ENCODE peak calls at places on chromosome 10, in six cellular contexts. One of them, this sample, is unnamed. For H3K9me3, the result is how much of the 10 kb centered on the place peaks cover.

GRCh38 chr10:5570979-5571810 is 46.4 kb downstream of the CALML3 start:
- DNase-seq in neuronal stem cell: no peak
- DNase-seq in IMR-90: no peak
- DNase-seq in mesenchymal stem cell: no peak
- DNase-seq in H9: no peak
- DNase-seq in H1: no peak
- DNase-seq in this sample: no peak

GRCh38 chr10:129534826-129535225 is 67.8 kb downstream of the MGMT start:
- DNase-seq in mesenchymal stem cell: no peak
- DNase-seq in IMR-90: no peak
- DNase-seq in neuronal stem cell: no peak
- DNase-seq in H1: no peak
- DNase-seq in H9: no peak
- DNase-seq in this sample: no peak

GRCh38 chr10:122102867-122103525 is 114.0 kb downstream of the TACC2 start:
- DNase-seq in neuronal stem cell: no peak
- DNase-seq in IMR-90: peak
- DNase-seq in H1: no peak
- DNase-seq in mesenchymal stem cell: no peak
- DNase-seq in H9: no peak
- DNase-seq in this sample: no peak

GRCh38 chr10:78982726-78983125 is 86.0 kb upstream of the ZMIZ1 start:
- DNase-seq in IMR-90: no peak
- DNase-seq in H1: no peak
- DNase-seq in mesenchymal stem cell: no peak
- DNase-seq in neuronal stem cell: no peak
- DNase-seq in H9: no peak
- DNase-seq in this sample: no peak

GRCh38 chr10:60236869-60237524 is 152.7 kb downstream of the ANK3 start:
- DNase-seq in neuronal stem cell: no peak
- DNase-seq in H1: no peak
- DNase-seq in IMR-90: no peak
- DNase-seq in H9: no peak
- DNase-seq in mesenchymal stem cell: no peak
- DNase-seq in this sample: peak

GRCh38 chr10:112955736-112956421 is 5.8 kb downstream of the TCF7L2 start:
- DNase-seq in H9: no peak
- DNase-seq in IMR-90: peak
- DNase-seq in neuronal stem cell: no peak
- DNase-seq in H1: no peak
- DNase-seq in mesenchymal stem cell: peak
- DNase-seq in this sample: peak

GRCh38 chr10:133143200-133143533 is 16.9 kb upstream of the KNDC1 start:
- DNase-seq in H1: no peak
- DNase-seq in H9: peak
- DNase-seq in mesenchymal stem cell: no peak
- DNase-seq in neuronal stem cell: no peak
- DNase-seq in IMR-90: no peak
- DNase-seq in this sample: no peak

GRCh38 chr10:67936416-67936815 is 52.0 kb downstream of the SIRT1 start:
- DNase-seq in H9: no peak
- DNase-seq in IMR-90: peak
- DNase-seq in H1: no peak
- DNase-seq in mesenchymal stem cell: no peak
- DNase-seq in neuronal stem cell: no peak
- DNase-seq in this sample: peak

GRCh38 chr10:102648889-102649752 is 4.8 kb downstream of the TRIM8 start:
- DNase-seq in H1: no peak
- DNase-seq in IMR-90: no peak
- DNase-seq in H9: no peak
- DNase-seq in neuronal stem cell: peak
- DNase-seq in mesenchymal stem cell: no peak
- DNase-seq in this sample: no peak

GRCh38 chr10:99698504-99699080 is 33.3 kb downstream of the COX15 start:
- DNase-seq in IMR-90: no peak
- DNase-seq in H9: no peak
- DNase-seq in mesenchymal stem cell: no peak
- DNase-seq in neuronal stem cell: no peak
- DNase-seq in H1: no peak
- DNase-seq in this sample: no peak

GRCh38 chr10:103692421-103693069 is 162.8 kb downstream of the SH3PXD2A start:
- DNase-seq in IMR-90: no peak
- DNase-seq in H1: no peak
- DNase-seq in neuronal stem cell: no peak
- DNase-seq in H9: peak
- DNase-seq in mesenchymal stem cell: no peak
- DNase-seq in this sample: no peak

GRCh38 chr10:87640043-87640442 is 19.6 kb upstream of the PAPSS2 start:
- DNase-seq in IMR-90: peak
- DNase-seq in H1: no peak
- DNase-seq in neuronal stem cell: no peak
- DNase-seq in mesenchymal stem cell: no peak
- DNase-seq in H9: no peak
- DNase-seq in this sample: no peak

GRCh38 chr10:35347088-35347487 is 10.8 kb downstream of the CCNY start:
- DNase-seq in IMR-90: no peak
- DNase-seq in H9: no peak
- DNase-seq in neuronal stem cell: no peak
- DNase-seq in H1: no peak
- DNase-seq in mesenchymal stem cell: no peak
- DNase-seq in this sample: no peak

GRCh38 chr10:117165557-117166419 is 27.7 kb upstream of the VAX1 start:
- DNase-seq in H1: peak
- DNase-seq in H9: peak
- DNase-seq in neuronal stem cell: peak
- DNase-seq in mesenchymal stem cell: peak
- DNase-seq in IMR-90: peak
- DNase-seq in this sample: peak

GRCh38 chr10:119441921-119442757 is 100.4 kb downstream of the RGS10 start:
- DNase-seq in mesenchymal stem cell: no peak
- DNase-seq in neuronal stem cell: no peak
- DNase-seq in H1: no peak
- DNase-seq in H9: no peak
- DNase-seq in IMR-90: no peak
- DNase-seq in this sample: no peak

GRCh38 chr10:131676046-131676445 is 224.8 kb upstream of the PPP2R2D start:
- DNase-seq in mesenchymal stem cell: no peak
- DNase-seq in H1: no peak
- DNase-seq in H9: no peak
- DNase-seq in neuronal stem cell: no peak
- DNase-seq in IMR-90: no peak
- DNase-seq in this sample: no peak

GRCh38 chr10:131677671-131678070 is 223.1 kb upstream of the PPP2R2D start:
- DNase-seq in H9: peak
- DNase-seq in H1: no peak
- DNase-seq in neuronal stem cell: no peak
- DNase-seq in mesenchymal stem cell: no peak
- DNase-seq in IMR-90: no peak
- DNase-seq in this sample: no peak

GRCh38 chr10:131675104-131675503 is 225.7 kb upstream of the PPP2R2D start:
- DNase-seq in neuronal stem cell: no peak
- DNase-seq in IMR-90: no peak
- DNase-seq in H1: no peak
- DNase-seq in H9: no peak
- DNase-seq in mesenchymal stem cell: no peak
- DNase-seq in this sample: no peak

GRCh38 chr10:131676971-131677421 is 223.8 kb upstream of the PPP2R2D start:
- DNase-seq in neuronal stem cell: peak
- DNase-seq in H1: peak
- DNase-seq in H9: peak
- DNase-seq in mesenchymal stem cell: no peak
- DNase-seq in IMR-90: no peak
- DNase-seq in this sample: no peak

DNA sequence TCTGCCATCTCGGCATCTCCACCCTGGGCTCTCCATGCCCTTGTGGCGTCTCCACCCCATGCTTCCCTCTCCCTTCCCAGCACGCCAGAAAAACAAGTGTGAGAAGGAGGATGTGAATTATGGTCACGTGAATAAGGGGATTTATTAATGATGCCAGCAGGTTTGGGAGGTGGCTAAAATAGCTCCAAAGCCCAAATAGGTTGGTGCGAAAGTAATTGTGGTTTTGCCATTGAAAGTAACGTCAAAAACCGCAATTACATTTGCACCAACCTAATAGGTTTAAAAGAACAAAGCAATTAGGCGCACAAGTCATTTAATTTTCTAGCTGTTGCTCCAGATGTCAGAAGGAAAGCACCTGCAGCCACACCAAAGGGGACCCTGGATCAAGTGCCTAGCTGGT is 224.4 kb upstream of the PPP2R2D start:
- DNase-seq in H9: no peak
- DNase-seq in H1: no peak
- DNase-seq in IMR-90: no peak
- DNase-seq in mesenchymal stem cell: no peak
- DNase-seq in neuronal stem cell: no peak
- DNase-seq in this sample: no peak
- H2AK5ac ChIP-seq in H9: no peak
- H2AK5ac ChIP-seq in H1: peak
- H2AK5ac ChIP-seq in IMR-90: no peak
- H2AK5ac ChIP-seq in mesenchymal stem cell: no peak
- H2AK5ac ChIP-seq in neuronal stem cell: peak
- H2AK5ac ChIP-seq in this sample: no peak

DNA sequence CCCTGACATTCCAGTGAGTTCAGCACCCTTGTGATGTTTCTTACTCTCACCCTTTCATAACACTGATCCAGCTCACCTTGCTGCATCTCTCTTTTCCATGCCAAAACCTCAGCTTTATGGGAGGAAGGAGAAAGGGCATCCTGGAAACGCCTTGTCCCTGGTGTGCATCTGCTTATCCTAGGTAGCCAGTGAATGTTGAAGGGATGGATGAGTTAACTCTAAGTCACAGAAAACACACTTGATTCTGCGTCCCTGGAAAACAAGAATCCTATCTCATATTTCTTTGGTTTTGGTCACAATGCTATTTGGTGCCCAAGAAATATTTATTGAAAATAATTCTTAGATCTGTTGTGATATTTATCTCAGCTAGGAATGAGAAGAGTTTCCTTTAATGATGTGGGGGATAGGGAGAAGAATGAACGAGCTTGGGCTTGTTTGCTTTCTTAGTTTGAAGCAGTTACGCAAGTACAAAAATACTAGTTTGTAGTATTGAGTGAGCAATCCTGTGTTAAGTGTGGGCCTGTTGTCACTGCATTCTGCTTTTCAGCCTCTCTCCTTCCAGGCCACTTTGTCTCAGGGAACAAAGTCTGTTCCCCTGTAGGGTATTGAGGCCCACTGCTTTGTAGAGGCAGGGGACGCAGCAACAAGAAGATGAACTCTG is 126.5 kb downstream of the ARID5B start:
- DNase-seq in IMR-90: peak
- DNase-seq in neuronal stem cell: no peak
- DNase-seq in H1: no peak
- DNase-seq in mesenchymal stem cell: peak
- DNase-seq in H9: no peak
- DNase-seq in this sample: no peak
- H3K27ac ChIP-seq in IMR-90: peak
- H3K27ac ChIP-seq in neuronal stem cell: no peak
- H3K27ac ChIP-seq in H1: no peak
- H3K27ac ChIP-seq in mesenchymal stem cell: peak
- H3K27ac ChIP-seq in H9: no peak
- H3K27ac ChIP-seq in this sample: peak

GRCh38 chr10:131420867-131421266 is 109.3 kb upstream of the TCERG1L start:
- DNase-seq in IMR-90: no peak
- DNase-seq in neuronal stem cell: no peak
- DNase-seq in mesenchymal stem cell: no peak
- DNase-seq in H1: no peak
- DNase-seq in H9: no peak
- DNase-seq in this sample: no peak
- H3K9me3 ChIP-seq in IMR-90: under half
- H3K9me3 ChIP-seq in neuronal stem cell: under half
- H3K9me3 ChIP-seq in mesenchymal stem cell: under half
- H3K9me3 ChIP-seq in H1: under half
- H3K9me3 ChIP-seq in H9: under half
- H3K9me3 ChIP-seq in this sample: under half

GRCh38 chr10:123480845-123481244 is 185.3 kb upstream of the GPR26 start:
- DNase-seq in mesenchymal stem cell: no peak
- DNase-seq in neuronal stem cell: no peak
- DNase-seq in IMR-90: no peak
- DNase-seq in H9: no peak
- DNase-seq in H1: no peak
- DNase-seq in this sample: no peak
- H2AK5ac ChIP-seq in mesenchymal stem cell: no peak
- H2AK5ac ChIP-seq in neuronal stem cell: peak
- H2AK5ac ChIP-seq in IMR-90: no peak
- H2AK5ac ChIP-seq in H9: no peak
- H2AK5ac ChIP-seq in H1: no peak
- H2AK5ac ChIP-seq in this sample: no peak

DNA sequence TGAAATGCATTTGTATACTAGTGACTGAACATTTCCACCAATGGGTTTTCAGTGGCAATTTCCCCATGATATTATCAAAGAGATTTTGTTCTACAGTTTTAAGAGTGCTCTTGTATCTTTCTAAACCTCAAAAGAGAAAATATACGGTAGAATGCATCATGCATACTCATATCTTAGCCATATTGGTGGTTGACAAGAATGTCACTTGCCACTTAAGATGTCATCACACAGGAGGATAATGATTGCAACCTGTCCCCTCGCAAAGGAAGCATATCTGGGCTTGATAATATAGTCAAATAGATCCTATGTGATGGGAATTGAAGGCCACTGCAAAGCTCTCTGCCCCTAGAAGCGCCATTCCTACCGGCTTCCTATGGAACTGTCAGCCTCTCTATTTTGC is 79.3 kb upstream of the ARMC3 start:
- DNase-seq in H1: no peak
- DNase-seq in neuronal stem cell: no peak
- DNase-seq in H9: no peak
- DNase-seq in IMR-90: no peak
- DNase-seq in mesenchymal stem cell: no peak
- DNase-seq in this sample: no peak
- H3K27ac ChIP-seq in H1: no peak
- H3K27ac ChIP-seq in neuronal stem cell: no peak
- H3K27ac ChIP-seq in H9: no peak
- H3K27ac ChIP-seq in IMR-90: no peak
- H3K27ac ChIP-seq in mesenchymal stem cell: no peak
- H3K27ac ChIP-seq in this sample: no peak

This sample was measured in trophoblast cell.